ENCODE peak calls at places on chromosomes 3 and 15, in four cellular contexts. One of them, this sample, is unnamed.

GRCh38 chr15:49439678-49440375 is 16.8 kb downstream of the FGF7 start:
- DNase-seq in retinal pigment epithelial cell: no peak
- DNase-seq in astrocyte of the spinal cord: peak
- DNase-seq in MM.1S: no peak
- DNase-seq in this sample: no peak

GRCh38 chr3:23867400-23867799 is 49.4 kb downstream of the NKIRAS1 start:
- DNase-seq in retinal pigment epithelial cell: no peak
- DNase-seq in astrocyte of the spinal cord: no peak
- DNase-seq in MM.1S: no peak
- DNase-seq in this sample: no peak

GRCh38 chr3:117622130-117622841 is 912.7 kb downstream of the TUSC7 start:
- DNase-seq in MM.1S: no peak
- DNase-seq in retinal pigment epithelial cell: peak
- DNase-seq in astrocyte of the spinal cord: peak
- DNase-seq in this sample: no peak

GRCh38 chr3:12896206-12896697 is 54.9 kb upstream of the RPL32 start:
- DNase-seq in retinal pigment epithelial cell: no peak
- DNase-seq in astrocyte of the spinal cord: no peak
- DNase-seq in MM.1S: no peak
- DNase-seq in this sample: no peak

GRCh38 chr15:34642252-34642651 is 58.8 kb upstream of the GOLGA8B start:
- DNase-seq in retinal pigment epithelial cell: no peak
- DNase-seq in astrocyte of the spinal cord: no peak
- DNase-seq in MM.1S: no peak
- DNase-seq in this sample: no peak

GRCh38 chr3:71130516-71131384 is 452.8 kb downstream of the FOXP1 start:
- DNase-seq in retinal pigment epithelial cell: no peak
- DNase-seq in MM.1S: peak
- DNase-seq in astrocyte of the spinal cord: peak
- DNase-seq in this sample: peak

GRCh38 chr3:85316252-85316651 is 357.5 kb downstream of the CADM2 start:
- DNase-seq in retinal pigment epithelial cell: no peak
- DNase-seq in MM.1S: no peak
- DNase-seq in astrocyte of the spinal cord: no peak
- DNase-seq in this sample: no peak

GRCh38 chr3:21407743-21408142 is 343.3 kb downstream of the ZNF385D start:
- DNase-seq in astrocyte of the spinal cord: no peak
- DNase-seq in retinal pigment epithelial cell: no peak
- DNase-seq in MM.1S: no peak
- DNase-seq in this sample: no peak

GRCh38 chr3:153623834-153624233 is 461.8 kb downstream of the RAP2B start:
- DNase-seq in astrocyte of the spinal cord: no peak
- DNase-seq in MM.1S: no peak
- DNase-seq in retinal pigment epithelial cell: no peak
- DNase-seq in this sample: no peak

GRCh38 chr15:68441045-68441743 is 9.2 kb upstream of the ITGA11 start:
- DNase-seq in astrocyte of the spinal cord: no peak
- DNase-seq in retinal pigment epithelial cell: no peak
- DNase-seq in MM.1S: no peak
- DNase-seq in this sample: no peak

GRCh38 chr15:98440917-98441316 is 207.4 kb upstream of the IGF1R start:
- DNase-seq in astrocyte of the spinal cord: no peak
- DNase-seq in retinal pigment epithelial cell: no peak
- DNase-seq in MM.1S: no peak
- DNase-seq in this sample: no peak

GRCh38 chr3:129621626-129622417 is 15.3 kb upstream of the PLXND1 start:
- DNase-seq in retinal pigment epithelial cell: no peak
- DNase-seq in MM.1S: no peak
- DNase-seq in astrocyte of the spinal cord: no peak
- DNase-seq in this sample: no peak

GRCh38 chr15:77727635-77728311 is 95.1 kb upstream of the LINGO1 start:
- DNase-seq in MM.1S: no peak
- DNase-seq in astrocyte of the spinal cord: no peak
- DNase-seq in retinal pigment epithelial cell: no peak
- DNase-seq in this sample: no peak

GRCh38 chr3:42702066-42702951 is at the start of gene HHATL:
- DNase-seq in astrocyte of the spinal cord: no peak
- DNase-seq in MM.1S: no peak
- DNase-seq in retinal pigment epithelial cell: no peak
- DNase-seq in this sample: no peak

GRCh38 chr3:194382196-194382891 is 12.8 kb upstream of the LRRC15 start:
- DNase-seq in astrocyte of the spinal cord: no peak
- DNase-seq in MM.1S: no peak
- DNase-seq in retinal pigment epithelial cell: no peak
- DNase-seq in this sample: no peak

GRCh38 chr15:99485992-99486370 is 79.8 kb upstream of the MEF2A start:
- DNase-seq in MM.1S: no peak
- DNase-seq in astrocyte of the spinal cord: no peak
- DNase-seq in retinal pigment epithelial cell: no peak
- DNase-seq in this sample: no peak

GRCh38 chr3:117618462-117618861 is 908.9 kb downstream of the TUSC7 start:
- DNase-seq in MM.1S: no peak
- DNase-seq in retinal pigment epithelial cell: no peak
- DNase-seq in astrocyte of the spinal cord: no peak
- DNase-seq in this sample: no peak

GRCh38 chr15:38996111-38996541 is 431.5 kb upstream of the RASGRP1 start:
- DNase-seq in MM.1S: no peak
- DNase-seq in retinal pigment epithelial cell: peak
- DNase-seq in astrocyte of the spinal cord: peak
- DNase-seq in this sample: no peak

GRCh38 chr15:65212097-65212496 is 824 bp upstream of the CILP start:
- DNase-seq in MM.1S: no peak
- DNase-seq in astrocyte of the spinal cord: no peak
- DNase-seq in retinal pigment epithelial cell: no peak
- DNase-seq in this sample: peak

GRCh38 chr3:184566441-184567414 is 5.1 kb downstream of the EPHB3 start:
- DNase-seq in MM.1S: no peak
- DNase-seq in astrocyte of the spinal cord: no peak
- DNase-seq in retinal pigment epithelial cell: no peak
- DNase-seq in this sample: no peak

GRCh38 chr3:184570035-184570434 is 8.4 kb downstream of the EPHB3 start:
- DNase-seq in astrocyte of the spinal cord: no peak
- DNase-seq in MM.1S: no peak
- DNase-seq in retinal pigment epithelial cell: no peak
- DNase-seq in this sample: no peak

GRCh38 chr3:184567924-184568590 is 6.5 kb downstream of the EPHB3 start:
- DNase-seq in retinal pigment epithelial cell: no peak
- DNase-seq in MM.1S: no peak
- DNase-seq in astrocyte of the spinal cord: no peak
- DNase-seq in this sample: no peak

GRCh38 chr3:184568918-184569829 is 7.6 kb downstream of the EPHB3 start:
- DNase-seq in MM.1S: no peak
- DNase-seq in astrocyte of the spinal cord: peak
- DNase-seq in retinal pigment epithelial cell: no peak
- DNase-seq in this sample: no peak

GRCh38 chr3:184568591-184568917 is 7.0 kb downstream of the EPHB3 start:
- DNase-seq in retinal pigment epithelial cell: no peak
- DNase-seq in MM.1S: no peak
- DNase-seq in astrocyte of the spinal cord: no peak
- DNase-seq in this sample: no peak
- H3K4me3 ChIP-seq in retinal pigment epithelial cell: peak
- H3K4me3 ChIP-seq in MM.1S: no peak
- H3K4me3 ChIP-seq in astrocyte of the spinal cord: peak
- H3K4me3 ChIP-seq in this sample: no peak

DNA sequence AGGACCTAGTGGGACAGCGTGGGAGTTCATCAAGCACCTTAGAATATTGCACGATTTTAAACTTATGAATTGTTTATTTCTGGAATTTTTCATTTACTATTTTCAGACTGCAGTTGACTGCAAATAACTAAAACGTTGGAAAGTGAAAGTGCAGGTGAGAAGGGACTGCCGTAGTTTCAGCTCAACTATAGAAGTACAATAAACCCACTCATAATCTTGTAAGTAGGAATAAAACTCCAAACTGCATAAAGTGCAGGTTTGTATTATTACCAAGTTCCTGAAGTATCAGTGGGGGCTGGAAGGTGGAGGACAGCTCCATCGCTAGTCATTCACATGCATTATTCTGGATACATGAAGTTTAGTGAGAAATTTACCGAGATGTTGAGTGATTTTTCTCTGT is 43.4 kb upstream of the PLCL2 start:
- DNase-seq in astrocyte of the spinal cord: no peak
- DNase-seq in MM.1S: peak
- DNase-seq in retinal pigment epithelial cell: no peak
- DNase-seq in this sample: no peak
- H3K4me3 ChIP-seq in astrocyte of the spinal cord: no peak
- H3K4me3 ChIP-seq in MM.1S: peak
- H3K4me3 ChIP-seq in retinal pigment epithelial cell: no peak
- H3K4me3 ChIP-seq in this sample: peak

GRCh38 chr15:73937313-73937695 is 11.0 kb downstream of the LOXL1 start:
- DNase-seq in MM.1S: no peak
- DNase-seq in astrocyte of the spinal cord: no peak
- DNase-seq in retinal pigment epithelial cell: no peak
- DNase-seq in this sample: no peak

GRCh38 chr15:73936588-73937312 is 10.5 kb downstream of the LOXL1 start:
- DNase-seq in astrocyte of the spinal cord: no peak
- DNase-seq in retinal pigment epithelial cell: no peak
- DNase-seq in MM.1S: no peak
- DNase-seq in this sample: no peak

GRCh38 chr15:73936181-73936580 is 9.9 kb downstream of the LOXL1 start:
- DNase-seq in retinal pigment epithelial cell: no peak
- DNase-seq in MM.1S: no peak
- DNase-seq in astrocyte of the spinal cord: peak
- DNase-seq in this sample: no peak

GRCh38 chr15:73939138-73939537 is 12.9 kb downstream of the LOXL1 start:
- DNase-seq in MM.1S: no peak
- DNase-seq in retinal pigment epithelial cell: no peak
- DNase-seq in astrocyte of the spinal cord: no peak
- DNase-seq in this sample: no peak

DNA sequence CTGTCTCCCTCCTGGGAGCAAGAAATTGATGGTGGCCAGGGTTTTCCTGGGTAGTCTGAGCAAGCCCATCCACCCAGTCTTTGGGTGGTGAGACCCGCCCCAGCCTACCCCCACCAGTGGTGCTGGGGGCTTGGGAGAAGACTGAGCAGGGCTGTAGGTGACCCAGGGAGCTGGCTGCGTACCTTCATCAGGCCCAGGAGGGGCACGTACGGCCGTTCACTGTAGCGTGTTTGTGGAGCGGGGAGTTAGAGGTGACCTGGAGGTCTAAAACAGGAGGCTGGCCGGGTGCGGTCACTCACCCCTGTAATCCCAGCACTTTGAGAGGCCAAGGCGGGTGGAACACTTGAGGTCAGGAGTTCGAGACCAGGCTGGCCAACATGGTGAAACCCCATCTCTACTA is 11.5 kb downstream of the LOXL1 start:
- DNase-seq in MM.1S: no peak
- DNase-seq in astrocyte of the spinal cord: no peak
- DNase-seq in retinal pigment epithelial cell: no peak
- DNase-seq in this sample: no peak
- H3K4me3 ChIP-seq in MM.1S: no peak
- H3K4me3 ChIP-seq in astrocyte of the spinal cord: no peak
- H3K4me3 ChIP-seq in retinal pigment epithelial cell: no peak
- H3K4me3 ChIP-seq in this sample: no peak

DNA sequence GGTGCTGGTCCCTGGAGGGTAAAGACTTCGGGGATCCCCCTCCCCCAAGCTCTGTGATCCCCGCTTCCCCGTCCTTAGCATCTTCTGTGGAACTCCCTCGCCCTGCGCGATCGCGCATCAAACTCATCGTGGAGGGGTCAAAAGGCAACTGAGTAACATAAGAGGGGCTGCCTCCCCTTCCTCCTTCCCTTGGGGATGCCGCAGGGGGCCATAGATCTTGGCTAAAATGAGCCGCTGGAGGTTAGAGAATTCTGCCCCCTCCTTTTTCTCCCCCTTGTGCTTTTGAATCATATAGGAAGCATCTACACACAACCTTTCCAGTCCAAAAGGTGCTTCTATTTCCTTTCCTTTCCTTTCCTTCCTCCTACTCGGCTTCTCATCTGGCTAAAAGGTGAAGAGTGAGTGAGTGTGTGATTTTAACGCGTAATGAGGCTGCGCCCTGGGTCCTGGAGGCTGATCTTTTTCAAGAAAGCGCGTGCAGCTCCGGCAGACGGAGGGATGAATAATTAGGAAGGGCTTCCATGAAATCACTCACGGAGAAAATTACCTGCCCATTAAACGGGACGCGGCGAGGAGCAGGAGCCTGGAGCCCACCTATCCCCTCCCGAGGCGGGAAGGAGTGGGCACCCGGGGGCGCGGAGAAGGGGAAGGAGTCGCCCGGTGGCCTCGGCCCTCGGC is 832 bp upstream of the ROBO2 start:
- DNase-seq in MM.1S: no peak
- DNase-seq in retinal pigment epithelial cell: no peak
- DNase-seq in astrocyte of the spinal cord: peak
- DNase-seq in this sample: no peak
- H3K4me3 ChIP-seq in MM.1S: peak
- H3K4me3 ChIP-seq in retinal pigment epithelial cell: peak
- H3K4me3 ChIP-seq in astrocyte of the spinal cord: peak
- H3K4me3 ChIP-seq in this sample: no peak

GRCh38 chr15:31352911-31353811 is 26.5 kb downstream of the KLF13 start:
- DNase-seq in retinal pigment epithelial cell: peak
- DNase-seq in astrocyte of the spinal cord: peak
- DNase-seq in MM.1S: peak
- DNase-seq in this sample: peak
- H3K4me3 ChIP-seq in retinal pigment epithelial cell: no peak
- H3K4me3 ChIP-seq in astrocyte of the spinal cord: no peak
- H3K4me3 ChIP-seq in MM.1S: peak
- H3K4me3 ChIP-seq in this sample: peak

DNA sequence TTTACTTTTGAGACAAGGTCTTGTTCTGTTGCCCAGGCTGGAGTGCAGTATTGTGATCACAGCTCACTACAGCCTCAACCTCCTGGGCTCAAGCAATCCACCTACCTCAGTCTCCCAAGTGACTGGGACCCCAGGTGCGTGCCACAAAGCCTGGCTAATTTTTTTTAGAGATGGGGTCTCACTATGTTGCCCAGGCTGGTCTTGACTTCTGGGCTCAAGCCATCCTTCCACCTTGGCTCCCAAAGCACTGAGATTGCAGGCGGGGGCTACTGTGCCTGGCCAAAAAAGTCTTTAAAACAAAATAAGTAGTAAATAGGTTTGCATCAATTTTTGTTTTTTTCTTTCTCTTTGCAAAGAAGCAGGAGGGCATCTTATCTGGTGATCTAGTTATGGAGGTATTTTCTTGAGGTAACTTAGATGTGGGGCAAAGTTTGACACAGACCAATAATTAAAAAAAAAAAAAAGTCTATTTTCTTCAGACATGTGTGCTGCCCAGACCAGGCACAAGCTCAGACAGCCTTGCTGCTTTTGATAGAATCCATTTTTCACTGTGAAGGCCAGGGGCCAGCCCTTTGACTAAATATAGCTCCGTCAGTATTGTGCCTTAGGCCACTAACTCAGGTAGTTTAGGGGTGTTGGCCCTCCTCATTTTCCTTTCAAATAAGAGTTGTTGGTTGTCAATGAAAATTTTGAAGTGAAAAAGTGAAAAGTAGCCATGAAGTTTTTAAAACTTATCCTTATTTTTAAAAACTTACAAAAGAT is 2.5 kb downstream of the ARL6IP5 start:
- DNase-seq in retinal pigment epithelial cell: no peak
- DNase-seq in MM.1S: peak
- DNase-seq in astrocyte of the spinal cord: no peak
- DNase-seq in this sample: no peak
- H3K4me3 ChIP-seq in retinal pigment epithelial cell: peak
- H3K4me3 ChIP-seq in MM.1S: peak
- H3K4me3 ChIP-seq in astrocyte of the spinal cord: peak
- H3K4me3 ChIP-seq in this sample: no peak

GRCh38 chr15:67119238-67119846 is 53.9 kb downstream of the SMAD3 start:
- DNase-seq in astrocyte of the spinal cord: no peak
- DNase-seq in MM.1S: no peak
- DNase-seq in retinal pigment epithelial cell: no peak
- DNase-seq in this sample: no peak
- H3K4me3 ChIP-seq in astrocyte of the spinal cord: no peak
- H3K4me3 ChIP-seq in MM.1S: no peak
- H3K4me3 ChIP-seq in retinal pigment epithelial cell: no peak
- H3K4me3 ChIP-seq in this sample: no peak

GRCh38 chr3:149369991-149370866 is 7.2 kb downstream of the TM4SF1 start:
- DNase-seq in MM.1S: no peak
- DNase-seq in astrocyte of the spinal cord: no peak
- DNase-seq in retinal pigment epithelial cell: no peak
- DNase-seq in this sample: no peak
- H3K4me3 ChIP-seq in MM.1S: no peak
- H3K4me3 ChIP-seq in astrocyte of the spinal cord: no peak
- H3K4me3 ChIP-seq in retinal pigment epithelial cell: no peak
- H3K4me3 ChIP-seq in this sample: no peak

This sample was measured in Jurkat, Clone E6-1.